ENCODE peak calls at places on chromosome 20, in eight cellular contexts. F is adrenal gland, L is SJSA1, B is GM23248, J is aorta, Q is lower lobe of right lung, G is neuronal stem cell, H is mesenchymal stem cell. S is an unnamed sample.

GRCh38 chr20:32358883-32359632 is 927 bp downstream of the ASXL1 start:
- DNase-seq in H (peak; percentile 79), G (peak; percentile 81), Q (peak; percentile 81), J (peak; percentile 84), F (peak; percentile 83), L (peak; percentile 69), B (peak; percentile 88), S (peak; percentile 57)

GRCh38 chr20:62241501-62241900 is 3.2 kb downstream of the OSBPL2 start:
- DNase-seq in J (no peak), Q (no peak), H (no peak), L (no peak), G (no peak), F (no peak), B (no peak), S (peak; percentile 33)

GRCh38 chr20:2101057-2101934 is at the start of gene STK35:
- DNase-seq in B (no peak), J (no peak), F (no peak), G (no peak), H (no peak), Q (no peak), L (no peak), S (peak; percentile 81)

GRCh38 chr20:2899243-2899642 is 26.0 kb downstream of the PTPRA start:
- DNase-seq in H (no peak), L (no peak), B (no peak), Q (no peak), F (no peak), J (no peak), G (no peak), S (no peak)

GRCh38 chr20:24157213-24157612 is 168.6 kb upstream of the GGTLC1 start:
- DNase-seq in L (no peak), H (no peak), F (no peak), Q (no peak), G (no peak), J (no peak), B (no peak), S (no peak)

GRCh38 chr20:47368301-47368700 is 11.8 kb upstream of the ZMYND8 start:
- DNase-seq in H (no peak), G (no peak), F (no peak), Q (no peak), J (no peak), L (no peak), B (no peak), S (no peak)

GRCh38 chr20:9338101-9338500 is 176.3 kb upstream of the LAMP5 start:
- DNase-seq in B (no peak), G (no peak), H (no peak), L (no peak), Q (no peak), F (no peak), J (no peak), S (no peak)

GRCh38 chr20:53227523-53227922 is 255.4 kb downstream of the TSHZ2 start:
- DNase-seq in B (peak; percentile 42), Q (no peak), F (no peak), H (peak; percentile 69), L (no peak), G (no peak), J (no peak), S (no peak)

GRCh38 chr20:52410182-52410647 is 218.6 kb upstream of the ZFP64 start:
- DNase-seq in Q (peak; percentile 49), J (no peak), H (peak; percentile 95), F (no peak), B (peak; percentile 89), L (no peak), G (no peak), S (no peak)

GRCh38 chr20:20465259-20465658 is 97.4 kb downstream of the INSM1 start:
- DNase-seq in G (no peak), H (no peak), J (no peak), L (no peak), B (peak; percentile 23), F (no peak), Q (no peak), S (no peak)

GRCh38 chr20:1171461-1172093 is 13.2 kb downstream of the TMEM74B start:
- DNase-seq in H (peak; percentile 33), G (peak; percentile 64), F (no peak), B (peak; percentile 46), L (no peak), J (no peak), Q (no peak), S (no peak)

GRCh38 chr20:61170921-61171320 is 81.1 kb upstream of the CDH4 start:
- DNase-seq in J (no peak), L (no peak), Q (no peak), F (no peak), B (no peak), G (no peak), H (no peak), S (no peak)

GRCh38 chr20:33796907-33797544 is 14.1 kb upstream of the CHMP4B start:
- DNase-seq in Q (no peak), L (no peak), G (no peak), B (no peak), H (no peak), J (no peak), F (no peak), S (no peak)

GRCh38 chr20:36951977-36952738 is 650 bp upstream of the SAMHD1 start:
- DNase-seq in B (no peak), G (no peak), H (no peak), Q (no peak), J (no peak), L (no peak), F (no peak), S (no peak)

GRCh38 chr20:37356387-37356786 is 10.4 kb downstream of the SRC start:
- DNase-seq in J (peak; percentile 94), Q (peak; percentile 85), G (no peak), B (peak; percentile 74), H (no peak), L (no peak), F (peak; percentile 89), S (peak; percentile 76)

GRCh38 chr20:12207875-12208274 is 290.2 kb downstream of the BTBD3 start:
- DNase-seq in L (peak; percentile 5), F (peak; percentile 42), J (no peak), G (peak; percentile 32), B (peak; percentile 32), H (peak; percentile 41), Q (no peak), S (no peak)

GRCh38 chr20:23106271-23106851 is 20.2 kb upstream of the CD93 start:
- DNase-seq in G (no peak), Q (no peak), L (peak; percentile 45), J (no peak), H (peak; percentile 86), B (no peak), F (no peak), S (no peak)

DNA sequence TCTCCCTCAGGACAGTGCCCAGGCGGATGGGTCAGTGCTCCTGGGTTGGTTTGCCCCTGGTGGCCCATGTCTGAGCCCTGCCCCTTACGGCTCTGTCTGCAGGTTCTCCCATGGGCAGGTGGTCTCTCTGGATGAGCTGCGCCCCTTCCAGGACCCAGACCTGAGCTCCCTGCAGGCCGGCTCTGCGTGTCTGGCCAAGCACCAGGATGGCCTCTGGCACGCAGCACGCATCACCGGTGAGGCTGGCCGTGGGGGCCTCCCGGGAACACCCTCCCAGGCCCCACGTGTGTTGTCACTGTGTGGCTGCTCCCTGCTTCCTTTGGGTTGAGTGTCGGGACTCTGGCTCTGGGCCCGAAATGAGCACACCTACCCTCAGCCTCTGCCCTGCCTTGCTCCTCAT is 3.3 kb upstream of the LIME1 start:
- DNase-seq in J (no peak), H (no peak), G (no peak), F (no peak), B (no peak), L (no peak), Q (no peak), S (no peak)
- H3K4me1 ChIP-seq in J (no peaks in the 10 kb centered on the region), H (peaks cover 23% of the 10 kb centered on the region), G (no peaks in the 10 kb centered on the region), F (peaks cover 20% of the 10 kb centered on the region), B (no peaks in the 10 kb centered on the region), L (no peaks in the 10 kb centered on the region), Q (peaks cover 26% of the 10 kb centered on the region), S (peaks cover 6% of the 10 kb centered on the region)

GRCh38 chr20:50304501-50304856 is 113.8 kb downstream of the CEBPB start:
- DNase-seq in F (peak; percentile 75), J (peak; percentile 76), H (peak; percentile 81), G (no peak), L (no peak), Q (no peak), B (peak; percentile 73), S (no peak)

GRCh38 chr20:50306478-50307423 is 116.1 kb downstream of the CEBPB start:
- DNase-seq in Q (no peak), G (no peak), L (no peak), B (no peak), H (no peak), F (peak; percentile 40), J (peak; percentile 46), S (no peak)

GRCh38 chr20:50303573-50304500 is 113.2 kb downstream of the CEBPB start:
- DNase-seq in F (peak; percentile 86), L (peak; percentile 40), B (peak; percentile 71), G (no peak), Q (peak; percentile 75), J (peak; percentile 87), H (peak; percentile 91), S (no peak)

GRCh38 chr20:50304883-50305635 is 114.4 kb downstream of the CEBPB start:
- DNase-seq in B (peak; percentile 99), Q (peak; percentile 69), G (no peak), L (no peak), F (peak; percentile 97), H (peak; percentile 98), J (peak; percentile 89), S (peak; percentile 81)

GRCh38 chr20:50305636-50306477 is 115.2 kb downstream of the CEBPB start:
- DNase-seq in F (peak; percentile 86), G (no peak), Q (no peak), J (peak; percentile 46), B (peak; percentile 59), L (no peak), H (peak; percentile 66), S (no peak)
- H3K27ac ChIP-seq in F (peak overlapping the region; percentile 98), G (no peak overlapping the region), Q (peak overlapping the region; percentile 80), J (no peak overlapping the region), B (peak overlapping the region; percentile 98), L (no peak overlapping the region), H (no peak overlapping the region), S (peak overlapping the region; percentile 91)

GRCh38 chr20:5614506-5614905 is 135.7 kb upstream of the SHLD1 start:
- DNase-seq in H (no peak), B (no peak), L (no peak), J (no peak), Q (no peak), G (no peak), F (no peak), S (no peak)
- H3K4me1 ChIP-seq in H (no peaks in the 10 kb centered on the region), B (peaks cover 15% of the 10 kb centered on the region), L (peaks cover 2% of the 10 kb centered on the region), J (no peaks in the 10 kb centered on the region), Q (peaks cover 4% of the 10 kb centered on the region), G (no peaks in the 10 kb centered on the region), F (peaks cover 7% of the 10 kb centered on the region), S (no peaks in the 10 kb centered on the region)

GRCh38 chr20:49285233-49285668 is 7.4 kb upstream of the ZNFX1 start:
- DNase-seq in L (no peak), H (no peak), J (no peak), G (no peak), Q (no peak), F (no peak), B (no peak), S (no peak)

GRCh38 chr20:49283176-49283702 is 5.4 kb upstream of the ZNFX1 start:
- DNase-seq in Q (no peak), J (no peak), B (no peak), H (no peak), L (no peak), G (no peak), F (no peak), S (no peak)

GRCh38 chr20:49283703-49284625 is 6.1 kb upstream of the ZNFX1 start:
- DNase-seq in F (no peak), G (no peak), Q (no peak), H (peak; percentile 14), L (no peak), B (peak; percentile 8), J (no peak), S (no peak)

GRCh38 chr20:49285813-49286494 is 8.1 kb upstream of the ZNFX1 start:
- DNase-seq in F (no peak), H (no peak), Q (no peak), B (no peak), L (no peak), J (no peak), G (no peak), S (no peak)

GRCh38 chr20:49284818-49285217 is 7.0 kb upstream of the ZNFX1 start:
- DNase-seq in L (no peak), Q (no peak), B (no peak), H (no peak), G (no peak), J (no peak), F (no peak), S (no peak)
- H3K27ac ChIP-seq in L (no peak overlapping the region), Q (no peak overlapping the region), B (no peak overlapping the region), H (peak overlapping the region; percentile 8), G (no peak overlapping the region), J (no peak overlapping the region), F (no peak overlapping the region), S (no peak overlapping the region)